ENCODE peak calls at places on chromosomes 1 and 21, in five cellular contexts. Y is coronary artery, N is cardiac muscle cell, D is A673, V is brain microvascular endothelial cell. T is an unnamed sample.
A peak's percentile ranks its signal among the peaks of the same experiment; 100 is the strongest.

GRCh38 chr21:41583274-41583790 is 75.4 kb upstream of the TMPRSS2 start:
- DNase-seq in N (no peak), Y (no peak), V (no peak), D (no peak), T (peak; percentile 73)

GRCh38 chr1:2110738-2111673 is 60.8 kb downstream of the PRKCZ start:
- DNase-seq in N (no peak), V (no peak), Y (no peak), D (no peak), T (no peak)

GRCh38 chr1:203116048-203116810 is 11.3 kb upstream of the ADORA1 start:
- DNase-seq in N (no peak), Y (no peak), V (no peak), D (no peak), T (no peak)

GRCh38 chr1:30324251-30325084 is 398.9 kb downstream of the MATN1 start:
- DNase-seq in D (no peak), V (no peak), Y (peak; percentile 49), N (no peak), T (no peak)

GRCh38 chr1:73593379-73593778 is 604.6 kb downstream of the LRRIQ3 start:
- DNase-seq in Y (no peak), N (peak; percentile 5), D (peak; percentile 54), V (peak; percentile 59), T (peak; percentile 6)

GRCh38 chr21:43972850-43973633 is 39.1 kb upstream of the TRAPPC10 start:
- DNase-seq in N (no peak), Y (no peak), D (no peak), V (no peak), T (no peak)

GRCh38 chr1:57485643-57486042 is 61.8 kb upstream of the DAB1 start:
- DNase-seq in D (no peak), V (peak; percentile 72), N (peak; percentile 62), Y (no peak), T (no peak)

GRCh38 chr1:164718821-164719220 is 159.8 kb downstream of the PBX1 start:
- DNase-seq in D (no peak), V (no peak), Y (no peak), N (peak; percentile 64), T (no peak)

GRCh38 chr21:44326716-44327602 is 12.2 kb downstream of the CFAP410 start:
- DNase-seq in D (no peak), Y (no peak), V (no peak), N (no peak), T (no peak)

GRCh38 chr1:10803971-10804820 is 7.8 kb upstream of the CASZ1 start:
- DNase-seq in N (no peak), Y (no peak), V (no peak), D (no peak), T (peak; percentile 45)

GRCh38 chr1:155166373-155167165 is 6.5 kb downstream of the KRTCAP2 start:
- DNase-seq in Y (peak; percentile 72), N (peak; percentile 68), V (no peak), D (peak; percentile 31), T (no peak)

GRCh38 chr1:117339866-117340357 is 27.3 kb upstream of the MAN1A2 start:
- DNase-seq in V (peak; percentile 14), D (peak; percentile 26), Y (no peak), N (peak; percentile 78), T (peak; percentile 20)

GRCh38 chr21:35275776-35276175 is 226.7 kb upstream of the RUNX1 start:
- DNase-seq in Y (no peak), N (peak; percentile 45), V (no peak), D (no peak), T (no peak)

GRCh38 chr1:176745945-176746344 is 283.0 kb downstream of the PAPPA2 start:
- DNase-seq in V (no peak), Y (no peak), D (peak; percentile 33), N (no peak), T (peak; percentile 9)

GRCh38 chr21:42298657-42299056 is 16.6 kb downstream of the TFF3 start:
- DNase-seq in D (no peak), V (no peak), Y (no peak), N (no peak), T (no peak)

GRCh38 chr1:109643385-109644230 is 12.3 kb upstream of the GSTM4 start:
- DNase-seq in N (peak; percentile 80), Y (peak; percentile 84), D (peak; percentile 85), V (peak; percentile 65), T (peak; percentile 76)

GRCh38 chr1:74427676-74428075 is 84.7 kb downstream of the LRRC53 start:
- DNase-seq in Y (no peak), N (no peak), V (no peak), D (no peak), T (no peak)

GRCh38 chr21:26881504-26882228 is 36.5 kb upstream of the ADAMTS1 start:
- DNase-seq in N (peak; percentile 49), D (peak; percentile 40), Y (no peak), V (no peak), T (no peak)

GRCh38 chr1:227603327-227603726 is 40.0 kb downstream of the ZNF678 start:
- DNase-seq in Y (no peak), N (no peak), D (no peak), V (no peak), T (no peak)

GRCh38 chr1:19250629-19251304 is 557 bp downstream of the EMC1 start:
- DNase-seq in V (no peak), Y (no peak), N (no peak), D (no peak), T (no peak)

GRCh38 chr1:54238353-54239040 is 38.5 kb downstream of the MRPL37 start:
- DNase-seq in Y (no peak), N (no peak), V (no peak), D (peak; percentile 13), T (no peak)

GRCh38 chr1:24180676-24181075 is 6.4 kb downstream of the IFNLR1 start:
- DNase-seq in D (no peak), Y (no peak), V (no peak), N (no peak), T (no peak)

GRCh38 chr1:20153000-20153418 is 13.9 kb downstream of the PLA2G2F start:
- DNase-seq in N (peak; percentile 32), D (no peak), Y (no peak), V (no peak), T (no peak)

GRCh38 chr21:18070392-18070791 is 174.2 kb upstream of the CHODL start:
- DNase-seq in N (no peak), D (peak; percentile 23), Y (no peak), V (no peak), T (no peak)

GRCh38 chr1:1624443-1625403 is 7.2 kb upstream of the MMP23B start:
- DNase-seq in N (peak; percentile 58), V (no peak), Y (no peak), D (peak; percentile 65), T (no peak)

GRCh38 chr1:94708299-94708685 is 111.9 kb upstream of the SLC44A3 start:
- DNase-seq in N (peak; percentile 16), V (no peak), D (peak; percentile 67), Y (no peak), T (no peak)

DNA sequence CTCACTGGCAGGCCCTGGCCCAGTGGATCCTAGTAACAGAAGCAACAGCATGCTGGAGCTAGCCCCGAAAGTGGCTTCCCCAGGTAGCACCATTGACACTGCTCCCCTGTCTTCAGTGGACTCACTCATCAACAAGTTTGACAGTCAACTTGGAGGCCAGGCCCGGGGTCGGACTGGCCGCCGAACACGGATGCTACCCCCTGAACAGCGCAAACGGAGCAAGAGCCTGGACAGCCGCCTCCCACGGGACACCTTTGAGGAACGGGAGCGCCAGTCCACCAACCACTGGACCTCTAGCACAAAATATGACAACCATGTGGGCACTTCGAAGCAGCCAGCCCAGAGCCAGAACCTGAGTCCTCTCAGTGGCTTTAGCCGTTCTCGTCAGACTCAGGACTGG is 7.7 kb downstream of the CGN start:
- DNase-seq in N (no peak), V (no peak), Y (no peak), D (no peak), T (no peak)
- H3K4me3 ChIP-seq in N (no peak overlapping the region), V (no peak overlapping the region), Y (no peak overlapping the region), D (no peak overlapping the region), T (no peak overlapping the region)

GRCh38 chr1:153607381-153607780 is 5.6 kb downstream of the S100A16 start:
- DNase-seq in Y (no peak), N (no peak), D (no peak), V (no peak), T (no peak)

GRCh38 chr1:153606194-153606593 is 6.7 kb downstream of the S100A16 start:
- DNase-seq in V (no peak), Y (no peak), N (no peak), D (no peak), T (no peak)

GRCh38 chr1:153609585-153609907 is 3.4 kb downstream of the S100A16 start:
- DNase-seq in D (no peak), V (no peak), N (no peak), Y (no peak), T (no peak)

GRCh38 chr1:153608742-153609584 is 4.0 kb downstream of the S100A16 start:
- DNase-seq in V (peak; percentile 92), D (no peak), N (peak; percentile 91), Y (peak; percentile 92), T (peak; percentile 88)

GRCh38 chr1:153608089-153608672 is 4.8 kb downstream of the S100A16 start:
- DNase-seq in Y (no peak), D (no peak), V (peak; percentile 7), N (no peak), T (peak; percentile 86)
- H3K4me3 ChIP-seq in Y (peak overlapping the region; percentile 86), D (no peak overlapping the region), V (peak overlapping the region; percentile 56), N (no peak overlapping the region), T (peak overlapping the region; percentile 33)

GRCh38 chr1:161706483-161707347 is at the start of gene FCRLA:
- DNase-seq in V (peak; percentile 95), N (peak; percentile 86), Y (no peak), D (peak; percentile 64), T (no peak)

GRCh38 chr1:161707503-161707902 is 474 bp downstream of the FCRLA start:
- DNase-seq in N (no peak), D (no peak), Y (no peak), V (no peak), T (no peak)

GRCh38 chr1:161702250-161702649 is 4.8 kb upstream of the FCRLA start:
- DNase-seq in V (no peak), Y (no peak), D (no peak), N (no peak), T (peak; percentile 77)

GRCh38 chr1:161706116-161706482 is 930 bp upstream of the FCRLA start:
- DNase-seq in Y (no peak), D (peak; percentile 43), V (peak; percentile 56), N (no peak), T (no peak)

DNA sequence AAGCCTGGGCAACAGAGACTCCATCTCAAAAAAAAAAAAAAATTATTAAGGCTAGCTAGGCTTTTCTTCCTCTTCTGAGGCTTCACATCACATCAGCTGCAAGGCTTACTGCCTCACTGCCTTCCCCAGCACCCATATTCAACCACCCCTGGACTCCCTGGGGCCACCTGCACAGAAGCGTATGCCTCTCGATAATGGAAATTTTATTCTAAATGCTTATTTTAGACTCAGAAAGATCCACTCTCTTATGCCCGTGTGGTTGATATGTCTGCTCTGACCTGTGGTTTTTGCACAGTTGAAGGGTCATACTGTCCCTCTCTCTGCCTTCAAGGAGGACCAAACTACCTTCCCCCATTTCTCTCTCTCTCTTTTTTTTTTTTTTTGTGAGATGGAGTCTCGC is 1.5 kb upstream of the FCRLA start:
- DNase-seq in Y (no peak), V (no peak), N (no peak), D (no peak), T (no peak)
- H3K4me3 ChIP-seq in Y (no peak overlapping the region), V (no peak overlapping the region), N (no peak overlapping the region), D (no peak overlapping the region), T (no peak overlapping the region)

DNA sequence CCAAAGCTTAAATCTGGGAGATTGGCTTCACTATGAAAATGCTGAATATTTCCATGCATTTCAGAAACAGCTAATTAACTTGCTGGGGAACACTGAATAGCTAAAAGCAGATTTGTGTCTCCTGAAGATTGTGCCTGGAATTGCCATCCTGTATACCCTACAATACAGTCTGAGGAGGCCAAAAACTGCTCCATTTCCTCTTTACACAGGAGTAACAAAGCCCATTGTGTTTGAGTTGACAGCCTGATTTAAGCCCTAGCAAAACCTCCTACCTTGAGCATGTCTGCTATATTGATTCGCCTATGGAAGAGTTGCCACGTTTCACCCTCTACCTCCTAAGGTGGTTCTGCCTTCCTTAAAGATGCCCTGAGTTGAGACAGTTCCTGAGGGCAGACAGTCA is 1.5 kb upstream of the PIK3R3 start:
- DNase-seq in N (no peak), Y (no peak), D (no peak), V (no peak), T (no peak)
- H3K4me3 ChIP-seq in N (peak overlapping the region; percentile 94), Y (no peak overlapping the region), D (peak overlapping the region; percentile 73), V (no peak overlapping the region), T (no peak overlapping the region)